ENCODE peak calls at places on chromosomes 7 and 10, in six cellular contexts. Q is mesenteric fat pad, T is CMK, I is AG10803, V is left cardiac atrium, N is D721Med. F is an unnamed sample.

GRCh38 chr7:126702242-126703016 is 550.3 kb downstream of the GRM8 start:
- DNase-seq in Q (no peak), T (no peak), I (peak), V (no peak), N (no peak), F (peak)

GRCh38 chr7:116686812-116687419 is 14.9 kb downstream of the MET start:
- DNase-seq in Q (no peak), T (no peak), I (no peak), V (no peak), N (no peak), F (no peak)

GRCh38 chr7:76057813-76058145 is 9.9 kb downstream of the MDH2 start:
- DNase-seq in Q (no peak), T (no peak), I (no peak), V (no peak), N (no peak), F (no peak)

GRCh38 chr7:1348096-1348835 is 111.0 kb downstream of the MICALL2 start:
- DNase-seq in Q (no peak), T (no peak), I (no peak), V (peak), N (no peak), F (no peak)

GRCh38 chr10:131865223-131865917 is 35.4 kb upstream of the PPP2R2D start:
- DNase-seq in Q (no peak), T (no peak), I (no peak), V (no peak), N (no peak), F (no peak)

GRCh38 chr7:127588697-127589482 is 679 bp downstream of the ARF5 start:
- DNase-seq in Q (no peak), T (peak), I (peak), V (peak), N (peak), F (peak)

GRCh38 chr7:26202019-26202985 is 757 bp downstream of the CBX3 start:
- DNase-seq in Q (peak), T (peak), I (peak), V (peak), N (no peak), F (peak)

GRCh38 chr10:96431211-96431970 is 72.6 kb upstream of the OPALIN start:
- DNase-seq in Q (no peak), T (no peak), I (no peak), V (no peak), N (no peak), F (no peak)

GRCh38 chr7:41880107-41880506 is 177.2 kb upstream of the INHBA start:
- DNase-seq in Q (no peak), T (no peak), I (peak), V (no peak), N (no peak), F (peak)

F was measured in astrocyte.